ENCODE peak calls at places on chromosomes 2 and 18, in seven cellular contexts. H is A549; F is IMR-90; M is AG09309; B is heart left ventricle; S is CD8-positive, alpha-beta T cell; Q is fibroblast of villous mesenchyme. A is an unnamed sample.

GRCh38 chr2:241796610-241797138 is 12.3 kb upstream of the NEU4 start:
- DNase-seq in M (no peak), S (peak), Q (no peak), F (no peak), B (no peak), H (no peak), A (no peak)

GRCh38 chr2:201403904-201404303 is 46.8 kb upstream of the FLACC1 start:
- DNase-seq in S (no peak), H (no peak), M (peak), B (no peak), F (peak), Q (peak), A (peak)

GRCh38 chr2:196759378-196759706 is 40.1 kb downstream of the GTF3C3 start:
- DNase-seq in Q (no peak), M (no peak), F (peak), S (no peak), B (no peak), H (no peak), A (peak)

GRCh38 chr2:173552540-173552939 is 197.9 kb downstream of the CDCA7 start:
- DNase-seq in M (no peak), H (no peak), S (no peak), F (no peak), B (no peak), Q (no peak), A (no peak)

GRCh38 chr2:176110975-176111663 is 4.0 kb downstream of the HOXD11 start:
- DNase-seq in H (peak), M (no peak), B (no peak), Q (peak), S (no peak), F (peak), A (peak)

GRCh38 chr2:51994123-51994788 is 962.3 kb upstream of the NRXN1 start:
- DNase-seq in Q (no peak), B (peak), H (no peak), M (no peak), S (no peak), F (no peak), A (no peak)

GRCh38 chr2:240437861-240438809 is 2.7 kb downstream of the GPC1 start:
- DNase-seq in S (peak), F (peak), Q (peak), M (peak), H (peak), B (peak), A (peak)

GRCh38 chr18:80023173-80023572 is 11.1 kb upstream of the RBFA start:
- DNase-seq in M (no peak), F (no peak), Q (no peak), S (no peak), B (no peak), H (no peak), A (peak)

GRCh38 chr2:181790716-181791649 is 100.5 kb upstream of the ITPRID2 start:
- DNase-seq in Q (peak), H (peak), M (peak), B (no peak), F (peak), S (no peak), A (peak)

GRCh38 chr2:166088634-166089033 is 39.2 kb downstream of the SCN1A start:
- DNase-seq in Q (peak), F (peak), S (no peak), H (no peak), M (no peak), B (no peak), A (peak)

GRCh38 chr2:55888941-55889340 is 34.6 kb downstream of the EFEMP1 start:
- DNase-seq in F (peak), S (no peak), B (no peak), H (no peak), M (no peak), Q (no peak), A (no peak)

GRCh38 chr2:106011380-106011779 is 182.7 kb downstream of the UXS1 start:
- DNase-seq in Q (no peak), F (no peak), M (no peak), H (no peak), B (peak), S (no peak), A (no peak)

GRCh38 chr18:79413025-79413424 is 17.3 kb downstream of the NFATC1 start:
- DNase-seq in F (no peak), M (no peak), Q (no peak), H (no peak), B (no peak), S (no peak), A (no peak)

GRCh38 chr2:29700560-29700959 is 220.8 kb downstream of the ALK start:
- DNase-seq in S (no peak), M (no peak), B (no peak), H (no peak), F (peak), Q (no peak), A (no peak)

GRCh38 chr2:233065954-233066470 is 5.9 kb downstream of the INPP5D start:
- DNase-seq in B (no peak), S (no peak), H (no peak), F (no peak), M (no peak), Q (no peak), A (no peak)

GRCh38 chr2:239288951-239289481 is 111.8 kb downstream of the HDAC4 start:
- DNase-seq in S (no peak), H (no peak), M (no peak), Q (peak), B (no peak), F (no peak), A (no peak)

GRCh38 chr2:1518891-1519530 is 105.7 kb downstream of the TPO start:
- DNase-seq in F (no peak), H (no peak), B (peak), M (no peak), S (no peak), Q (no peak), A (no peak)

GRCh38 chr2:217186152-217186551 is 326.3 kb upstream of the TNP1 start:
- DNase-seq in Q (no peak), M (no peak), S (no peak), B (no peak), F (no peak), H (no peak), A (no peak)

GRCh38 chr2:121080013-121080772 is 204.8 kb downstream of the TFCP2L1 start:
- DNase-seq in B (no peak), F (peak), S (peak), M (no peak), H (peak), Q (peak), A (peak)

GRCh38 chr2:230225486-230225885 is at the start of gene SP140:
- DNase-seq in M (no peak), B (peak), H (no peak), Q (no peak), S (peak), F (no peak), A (no peak)

GRCh38 chr2:197573608-197574007 is 57.7 kb downstream of the MOB4 start:
- DNase-seq in F (no peak), Q (no peak), M (no peak), B (no peak), S (no peak), H (no peak), A (no peak)

GRCh38 chr2:216687646-216688045 is 7.7 kb downstream of the IGFBP5 start:
- DNase-seq in F (no peak), H (peak), Q (no peak), B (no peak), S (no peak), M (no peak), A (no peak)

GRCh38 chr2:31578316-31578715 is 2.4 kb downstream of the SRD5A2 start:
- DNase-seq in H (no peak), F (no peak), M (no peak), B (no peak), S (no peak), Q (no peak), A (no peak)

GRCh38 chr2:191869178-191869577 is 22.3 kb upstream of the CAVIN2 start:
- DNase-seq in Q (peak), H (no peak), S (no peak), F (peak), M (no peak), B (no peak), A (peak)

GRCh38 chr2:2848621-2849443 is 517.8 kb upstream of the MYT1L start:
- DNase-seq in S (no peak), Q (no peak), H (no peak), M (no peak), B (no peak), F (no peak), A (no peak)

GRCh38 chr2:55526174-55526573 is 6.7 kb downstream of the CFAP36 start:
- DNase-seq in B (no peak), S (no peak), F (no peak), Q (no peak), H (no peak), M (no peak), A (no peak)

GRCh38 chr18:61764381-61764780 is 128.4 kb downstream of the RNF152 start:
- DNase-seq in H (no peak), F (no peak), Q (peak), S (no peak), B (no peak), M (no peak), A (no peak)

GRCh38 chr2:45494275-45494977 is 116.6 kb downstream of the SRBD1 start:
- DNase-seq in M (peak), H (peak), F (peak), Q (peak), B (no peak), S (no peak), A (peak)

GRCh38 chr2:220811952-220812570 is 760.0 kb downstream of the EPHA4 start:
- DNase-seq in B (no peak), S (no peak), H (no peak), M (no peak), F (peak), Q (no peak), A (peak)

GRCh38 chr2:160075171-160075570 is 12.8 kb upstream of the PLA2R1 start:
- DNase-seq in B (no peak), F (peak), S (no peak), Q (peak), M (peak), H (no peak), A (peak)

DNA sequence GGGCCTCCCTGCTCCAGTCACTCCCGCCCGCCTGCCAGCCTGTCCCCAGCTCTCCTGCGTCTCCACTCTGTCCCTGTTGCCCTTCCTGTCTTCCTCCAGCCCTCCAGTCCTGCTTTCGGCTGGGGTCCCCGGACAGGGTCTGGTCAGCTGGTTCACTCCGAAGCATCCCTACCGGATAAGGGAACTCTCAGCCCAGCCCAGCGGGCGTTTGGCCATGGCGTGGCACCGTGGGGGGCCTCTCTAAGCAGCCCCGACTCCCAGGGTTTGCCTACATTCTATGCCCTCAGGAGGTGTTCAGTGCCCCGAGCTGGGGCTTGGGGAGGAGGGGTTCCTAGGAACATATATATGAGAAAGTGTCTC is 183.0 kb upstream of the HAAO start:
- DNase-seq in B (no peak), F (no peak), Q (no peak), M (no peak), H (no peak), S (no peak), A (no peak)
- TF ChIP-seq CTCF in B (no peak), F (no peak), Q (no peak), M (no peak), H (peak), S (no peak), A (no peak)

GRCh38 chr2:65437392-65438135 is 5.2 kb upstream of the SPRED2 start:
- DNase-seq in F (no peak), M (no peak), H (no peak), Q (no peak), B (no peak), S (no peak), A (no peak)
- H3K4me3 ChIP-seq in F (no peak), M (no peak), H (peak), Q (no peak), B (peak), S (no peak), A (no peak)

DNA sequence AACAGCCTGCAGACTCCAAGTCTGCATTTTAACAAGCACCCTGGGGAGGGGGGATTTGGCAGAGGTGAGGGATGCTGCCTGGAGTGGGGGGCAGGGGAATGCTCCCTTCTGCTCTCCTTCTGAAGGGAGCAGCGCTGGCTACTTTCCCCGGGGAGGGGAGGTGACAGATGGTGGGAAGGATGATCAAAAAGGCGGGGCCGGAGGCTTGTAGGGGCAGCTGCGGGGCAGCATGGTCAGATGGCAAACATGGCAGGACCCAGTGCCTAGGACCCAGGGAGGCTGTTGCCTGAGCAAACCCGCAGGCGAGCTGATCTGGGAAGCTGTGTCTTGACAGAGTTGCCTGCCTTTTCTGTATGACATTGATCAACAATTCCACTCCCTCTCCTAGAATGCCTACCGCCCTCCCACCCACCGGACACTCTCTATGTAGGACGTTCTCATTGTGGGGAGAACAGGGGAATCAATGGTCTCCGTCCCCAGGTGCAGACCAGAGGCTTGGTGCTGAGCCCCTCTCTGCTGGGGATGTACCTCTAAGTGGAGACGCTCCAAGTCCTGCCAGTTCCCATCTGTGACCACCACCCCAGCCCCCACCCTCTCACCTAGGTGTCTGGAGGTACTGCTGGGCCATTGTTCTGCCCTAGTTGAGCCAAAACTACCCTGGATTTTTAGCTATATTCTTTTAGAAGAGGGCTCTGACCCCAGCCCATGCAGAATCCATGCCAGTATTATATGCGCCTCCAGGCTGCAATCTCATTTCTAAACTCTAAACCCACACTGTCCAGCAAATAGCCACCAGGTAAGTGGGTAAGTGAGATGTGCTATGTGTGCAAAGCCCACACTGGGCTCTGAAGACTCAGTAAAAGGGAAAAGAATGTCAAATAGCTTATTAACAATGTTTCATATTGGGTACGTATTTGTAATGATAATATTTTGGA is 89.7 kb upstream of the SEC11C start:
- DNase-seq in S (no peak), M (no peak), H (no peak), F (no peak), B (no peak), Q (no peak), A (no peak)
- TF ChIP-seq CTCF in S (no peak), M (no peak), H (no peak), F (no peak), B (no peak), Q (no peak), A (no peak)

GRCh38 chr18:3175195-3175758 is 44.5 kb downstream of the MYOM1 start:
- DNase-seq in F (peak), M (no peak), B (no peak), H (no peak), Q (peak), S (no peak), A (no peak)
- H3K4me3 ChIP-seq in F (no peak), M (no peak), B (no peak), H (no peak), Q (no peak), S (no peak), A (no peak)

GRCh38 chr2:207896525-207897295 is 127.0 kb upstream of the FZD5 start:
- DNase-seq in H (peak), M (no peak), Q (no peak), B (no peak), F (no peak), S (no peak), A (no peak)
- TF ChIP-seq CTCF in H (no peak), M (no peak), Q (peak), B (no peak), F (no peak), S (no peak), A (peak)

GRCh38 chr18:73741946-73742345 is 405.7 kb downstream of the FBXO15 start:
- DNase-seq in F (peak), M (no peak), B (no peak), Q (peak), S (no peak), H (no peak), A (peak)
- H3K4me3 ChIP-seq in F (no peak), M (no peak), B (no peak), Q (no peak), S (no peak), H (no peak), A (no peak)

GRCh38 chr2:7424481-7424880 is 507.3 kb downstream of the RNF144A start:
- DNase-seq in S (no peak), Q (no peak), B (no peak), M (no peak), F (no peak), H (no peak), A (no peak)

GRCh38 chr2:7430421-7430868 is 513.2 kb downstream of the RNF144A start:
- DNase-seq in H (no peak), B (no peak), S (peak), M (no peak), Q (no peak), F (no peak), A (no peak)

GRCh38 chr2:7429733-7430132 is 512.5 kb downstream of the RNF144A start:
- DNase-seq in B (no peak), S (no peak), M (no peak), H (peak), F (no peak), Q (no peak), A (no peak)

GRCh38 chr2:7428444-7429204 is 511.4 kb downstream of the RNF144A start:
- DNase-seq in Q (no peak), H (no peak), M (no peak), S (no peak), B (no peak), F (no peak), A (no peak)

DNA sequence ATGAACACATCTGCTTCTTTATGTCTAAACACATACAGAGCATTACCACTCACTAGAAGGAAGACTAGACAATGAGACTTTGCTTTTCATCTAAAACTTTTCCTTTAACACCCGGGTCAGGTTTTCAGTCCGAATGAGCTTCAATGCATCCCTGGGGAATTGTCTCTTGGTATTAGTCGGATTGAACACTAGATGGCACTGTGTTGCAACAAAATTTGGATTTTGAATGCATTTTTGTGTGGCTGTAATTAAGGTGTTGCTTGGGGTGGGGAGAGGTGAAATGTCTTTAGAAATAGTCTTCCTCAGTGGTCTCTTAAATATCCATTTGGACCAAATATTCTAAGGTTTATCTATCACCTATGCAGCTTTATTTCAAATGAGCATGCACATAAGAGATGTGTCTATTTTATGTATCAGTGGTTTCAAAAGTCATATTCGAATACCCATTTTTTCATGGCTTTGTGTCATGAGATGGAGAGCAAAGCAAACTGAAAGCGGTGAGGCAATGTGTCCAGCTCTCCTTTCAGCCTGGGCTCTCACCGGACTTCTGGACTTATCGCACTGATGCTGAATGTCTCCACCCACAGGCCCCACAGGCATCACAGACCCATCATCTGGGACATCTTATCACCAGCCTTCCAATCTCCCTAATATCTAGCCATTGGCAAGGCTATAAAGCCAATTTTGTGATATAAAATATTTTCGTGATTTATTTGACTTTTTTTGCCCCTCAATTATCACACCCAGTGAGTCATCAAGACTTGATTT is 510.3 kb downstream of the RNF144A start:
- DNase-seq in H (peak), B (no peak), M (peak), F (peak), Q (peak), S (no peak), A (peak)
- TF ChIP-seq CTCF in H (peak), B (peak), M (peak), F (peak), Q (peak), S (peak), A (peak)

GRCh38 chr2:147396890-147397289 is 447.9 kb upstream of the ACVR2A start:
- DNase-seq in H (no peak), B (no peak), S (no peak), M (no peak), F (no peak), Q (no peak), A (no peak)

GRCh38 chr2:147399011-147399410 is 445.8 kb upstream of the ACVR2A start:
- DNase-seq in M (no peak), H (no peak), B (no peak), F (no peak), Q (peak), S (no peak), A (peak)

GRCh38 chr2:147394179-147394790 is 450.5 kb upstream of the ACVR2A start:
- DNase-seq in B (no peak), H (no peak), M (no peak), Q (no peak), S (no peak), F (no peak), A (no peak)

GRCh38 chr2:147398301-147398700 is 446.5 kb upstream of the ACVR2A start:
- DNase-seq in B (no peak), M (no peak), H (no peak), S (no peak), Q (no peak), F (no peak), A (no peak)
- H3K4me3 ChIP-seq in B (no peak), M (no peak), H (no peak), S (no peak), Q (no peak), F (no peak), A (no peak)